ENCODE peak calls at places on chromosomes 3 and 15, in six cellular contexts. One of them, this sample, is unnamed.
A peak's percentile ranks its signal among the peaks of the same experiment; 100 is the strongest.

GRCh38 chr3:198113219-198114053 is 153.4 kb downstream of the LMLN start:
- DNase-seq in DMS153: no peak
- DNase-seq in GM04504: no peak
- DNase-seq in activated effector memory CD4-positive, alpha-beta T cell treated with anti-CD3 and anti-CD28 coated beads, Interleukin-2, amount 50 U/mL, for 16 hours: no peak
- DNase-seq in stimulated activated CD4-positive, alpha-beta T cell treated with anti-CD3 and anti-CD28 coated beads, TNF-alpha, amount 100 ng/mL, for 1 hour: no peak
- DNase-seq in cardiac muscle cell: peak; percentile 5
- DNase-seq in this sample: no peak

GRCh38 chr3:170584585-170585007 is 1.3 kb downstream of the SLC7A14 start:
- DNase-seq in activated effector memory CD4-positive, alpha-beta T cell treated with anti-CD3 and anti-CD28 coated beads, Interleukin-2, amount 50 U/mL, for 16 hours: peak; percentile 73
- DNase-seq in stimulated activated CD4-positive, alpha-beta T cell treated with anti-CD3 and anti-CD28 coated beads, TNF-alpha, amount 100 ng/mL, for 1 hour: peak; percentile 36
- DNase-seq in GM04504: peak; percentile 45
- DNase-seq in DMS153: peak; percentile 41
- DNase-seq in cardiac muscle cell: peak; percentile 76
- DNase-seq in this sample: peak; percentile 70

GRCh38 chr3:171972965-171973364 is 66.4 kb upstream of the FNDC3B start:
- DNase-seq in cardiac muscle cell: peak; percentile 71
- DNase-seq in stimulated activated CD4-positive, alpha-beta T cell treated with anti-CD3 and anti-CD28 coated beads, TNF-alpha, amount 100 ng/mL, for 1 hour: no peak
- DNase-seq in activated effector memory CD4-positive, alpha-beta T cell treated with anti-CD3 and anti-CD28 coated beads, Interleukin-2, amount 50 U/mL, for 16 hours: no peak
- DNase-seq in GM04504: no peak
- DNase-seq in DMS153: no peak
- DNase-seq in this sample: no peak

GRCh38 chr3:196502775-196503181 is 790 bp downstream of the RNF168 start:
- DNase-seq in GM04504: peak; percentile 76
- DNase-seq in cardiac muscle cell: peak; percentile 89
- DNase-seq in activated effector memory CD4-positive, alpha-beta T cell treated with anti-CD3 and anti-CD28 coated beads, Interleukin-2, amount 50 U/mL, for 16 hours: peak; percentile 85
- DNase-seq in stimulated activated CD4-positive, alpha-beta T cell treated with anti-CD3 and anti-CD28 coated beads, TNF-alpha, amount 100 ng/mL, for 1 hour: peak; percentile 18
- DNase-seq in DMS153: no peak
- DNase-seq in this sample: no peak

GRCh38 chr15:62841269-62841628 is 201.3 kb upstream of the TPM1 start:
- DNase-seq in GM04504: peak; percentile 20
- DNase-seq in stimulated activated CD4-positive, alpha-beta T cell treated with anti-CD3 and anti-CD28 coated beads, TNF-alpha, amount 100 ng/mL, for 1 hour: no peak
- DNase-seq in cardiac muscle cell: no peak
- DNase-seq in activated effector memory CD4-positive, alpha-beta T cell treated with anti-CD3 and anti-CD28 coated beads, Interleukin-2, amount 50 U/mL, for 16 hours: no peak
- DNase-seq in DMS153: no peak
- DNase-seq in this sample: no peak

GRCh38 chr15:56241374-56242085 is 2.1 kb downstream of the RFX7 start:
- DNase-seq in stimulated activated CD4-positive, alpha-beta T cell treated with anti-CD3 and anti-CD28 coated beads, TNF-alpha, amount 100 ng/mL, for 1 hour: no peak
- DNase-seq in DMS153: no peak
- DNase-seq in GM04504: no peak
- DNase-seq in cardiac muscle cell: peak; percentile 19
- DNase-seq in activated effector memory CD4-positive, alpha-beta T cell treated with anti-CD3 and anti-CD28 coated beads, Interleukin-2, amount 50 U/mL, for 16 hours: no peak
- DNase-seq in this sample: no peak

GRCh38 chr3:170431054-170431453 is 12.4 kb downstream of the CLDN11 start:
- DNase-seq in stimulated activated CD4-positive, alpha-beta T cell treated with anti-CD3 and anti-CD28 coated beads, TNF-alpha, amount 100 ng/mL, for 1 hour: no peak
- DNase-seq in GM04504: no peak
- DNase-seq in cardiac muscle cell: no peak
- DNase-seq in activated effector memory CD4-positive, alpha-beta T cell treated with anti-CD3 and anti-CD28 coated beads, Interleukin-2, amount 50 U/mL, for 16 hours: no peak
- DNase-seq in DMS153: no peak
- DNase-seq in this sample: no peak

GRCh38 chr3:106773795-106774194 is 603.4 kb upstream of the CCDC54 start:
- DNase-seq in activated effector memory CD4-positive, alpha-beta T cell treated with anti-CD3 and anti-CD28 coated beads, Interleukin-2, amount 50 U/mL, for 16 hours: no peak
- DNase-seq in DMS153: no peak
- DNase-seq in GM04504: no peak
- DNase-seq in cardiac muscle cell: no peak
- DNase-seq in stimulated activated CD4-positive, alpha-beta T cell treated with anti-CD3 and anti-CD28 coated beads, TNF-alpha, amount 100 ng/mL, for 1 hour: no peak
- DNase-seq in this sample: no peak

GRCh38 chr15:35690089-35690488 is 144.1 kb upstream of the DPH6 start:
- DNase-seq in cardiac muscle cell: no peak
- DNase-seq in activated effector memory CD4-positive, alpha-beta T cell treated with anti-CD3 and anti-CD28 coated beads, Interleukin-2, amount 50 U/mL, for 16 hours: no peak
- DNase-seq in GM04504: no peak
- DNase-seq in DMS153: no peak
- DNase-seq in stimulated activated CD4-positive, alpha-beta T cell treated with anti-CD3 and anti-CD28 coated beads, TNF-alpha, amount 100 ng/mL, for 1 hour: no peak
- DNase-seq in this sample: no peak